ENCODE peak calls at places on chromosomes 6 and 20, in nine cellular contexts. One of them, this sample, is unnamed.

GRCh38 chr20:3864518-3864917 is 17.9 kb downstream of the MAVS start:
- DNase-seq in kidney: no peak
- DNase-seq in glutamatergic neuron: no peak
- DNase-seq in heart right ventricle: no peak
- DNase-seq in colonic mucosa: no peak
- DNase-seq in psoas muscle: no peak
- DNase-seq in AG09309: no peak
- DNase-seq in endothelial cell: no peak
- DNase-seq in cardiac fibroblast: no peak
- DNase-seq in this sample: no peak

GRCh38 chr6:150118208-150118607 is 24.6 kb upstream of the PPP1R14C start:
- DNase-seq in heart right ventricle: no peak
- DNase-seq in endothelial cell: no peak
- DNase-seq in psoas muscle: no peak
- DNase-seq in cardiac fibroblast: no peak
- DNase-seq in AG09309: no peak
- DNase-seq in colonic mucosa: no peak
- DNase-seq in kidney: no peak
- DNase-seq in glutamatergic neuron: no peak
- DNase-seq in this sample: no peak

GRCh38 chr6:101626264-101626663 is 232.8 kb downstream of the GRIK2 start:
- DNase-seq in glutamatergic neuron: peak
- DNase-seq in psoas muscle: no peak
- DNase-seq in heart right ventricle: no peak
- DNase-seq in kidney: no peak
- DNase-seq in AG09309: no peak
- DNase-seq in cardiac fibroblast: no peak
- DNase-seq in endothelial cell: no peak
- DNase-seq in colonic mucosa: no peak
- DNase-seq in this sample: no peak

GRCh38 chr6:111626446-111626845 is 20.8 kb upstream of the TRAF3IP2 start:
- DNase-seq in heart right ventricle: peak
- DNase-seq in kidney: no peak
- DNase-seq in psoas muscle: no peak
- DNase-seq in glutamatergic neuron: no peak
- DNase-seq in AG09309: no peak
- DNase-seq in cardiac fibroblast: no peak
- DNase-seq in colonic mucosa: no peak
- DNase-seq in endothelial cell: no peak
- DNase-seq in this sample: no peak

GRCh38 chr6:62746968-62747367 is 460.9 kb upstream of the KHDRBS2 start:
- DNase-seq in endothelial cell: no peak
- DNase-seq in kidney: no peak
- DNase-seq in glutamatergic neuron: peak
- DNase-seq in heart right ventricle: no peak
- DNase-seq in cardiac fibroblast: no peak
- DNase-seq in colonic mucosa: no peak
- DNase-seq in psoas muscle: no peak
- DNase-seq in AG09309: no peak
- DNase-seq in this sample: no peak

GRCh38 chr6:131459005-131459404 is 114.0 kb upstream of the ARG1 start:
- DNase-seq in heart right ventricle: no peak
- DNase-seq in cardiac fibroblast: no peak
- DNase-seq in psoas muscle: no peak
- DNase-seq in kidney: no peak
- DNase-seq in glutamatergic neuron: no peak
- DNase-seq in AG09309: no peak
- DNase-seq in colonic mucosa: no peak
- DNase-seq in endothelial cell: no peak
- DNase-seq in this sample: no peak

GRCh38 chr6:21666200-21666671 is 72.7 kb downstream of the SOX4 start:
- DNase-seq in endothelial cell: peak
- DNase-seq in psoas muscle: peak
- DNase-seq in cardiac fibroblast: no peak
- DNase-seq in kidney: peak
- DNase-seq in AG09309: no peak
- DNase-seq in colonic mucosa: peak
- DNase-seq in glutamatergic neuron: peak
- DNase-seq in heart right ventricle: peak
- DNase-seq in this sample: no peak

GRCh38 chr20:59138114-59138602 is 25.5 kb upstream of the ZNF831 start:
- DNase-seq in psoas muscle: no peak
- DNase-seq in endothelial cell: no peak
- DNase-seq in glutamatergic neuron: no peak
- DNase-seq in kidney: no peak
- DNase-seq in cardiac fibroblast: no peak
- DNase-seq in heart right ventricle: no peak
- DNase-seq in AG09309: no peak
- DNase-seq in colonic mucosa: no peak
- DNase-seq in this sample: no peak

GRCh38 chr6:122719176-122719575 is 60.3 kb upstream of the FABP7 start:
- DNase-seq in heart right ventricle: no peak
- DNase-seq in colonic mucosa: no peak
- DNase-seq in AG09309: no peak
- DNase-seq in endothelial cell: no peak
- DNase-seq in cardiac fibroblast: no peak
- DNase-seq in glutamatergic neuron: no peak
- DNase-seq in kidney: no peak
- DNase-seq in psoas muscle: no peak
- DNase-seq in this sample: no peak

GRCh38 chr20:35314460-35315198 is 22.4 kb upstream of the FAM83C start:
- DNase-seq in kidney: no peak
- DNase-seq in cardiac fibroblast: no peak
- DNase-seq in AG09309: no peak
- DNase-seq in heart right ventricle: no peak
- DNase-seq in endothelial cell: no peak
- DNase-seq in psoas muscle: no peak
- DNase-seq in glutamatergic neuron: no peak
- DNase-seq in colonic mucosa: no peak
- DNase-seq in this sample: no peak

GRCh38 chr6:168608113-168608400 is 167.1 kb downstream of the SMOC2 start:
- DNase-seq in heart right ventricle: no peak
- DNase-seq in colonic mucosa: no peak
- DNase-seq in AG09309: no peak
- DNase-seq in kidney: no peak
- DNase-seq in cardiac fibroblast: no peak
- DNase-seq in psoas muscle: no peak
- DNase-seq in endothelial cell: no peak
- DNase-seq in glutamatergic neuron: no peak
- DNase-seq in this sample: no peak

GRCh38 chr6:145756170-145756662 is 20.9 kb upstream of the EPM2A start:
- DNase-seq in colonic mucosa: no peak
- DNase-seq in AG09309: peak
- DNase-seq in psoas muscle: no peak
- DNase-seq in glutamatergic neuron: no peak
- DNase-seq in kidney: no peak
- DNase-seq in cardiac fibroblast: peak
- DNase-seq in heart right ventricle: peak
- DNase-seq in endothelial cell: no peak
- DNase-seq in this sample: peak

GRCh38 chr20:61886721-61887658 is 178.7 kb downstream of the TAF4 start:
- DNase-seq in kidney: peak
- DNase-seq in glutamatergic neuron: peak
- DNase-seq in heart right ventricle: no peak
- DNase-seq in colonic mucosa: peak
- DNase-seq in AG09309: no peak
- DNase-seq in cardiac fibroblast: peak
- DNase-seq in endothelial cell: peak
- DNase-seq in psoas muscle: peak
- DNase-seq in this sample: peak

GRCh38 chr20:24698706-24699206 is 229.3 kb downstream of the SYNDIG1 start:
- DNase-seq in psoas muscle: no peak
- DNase-seq in heart right ventricle: no peak
- DNase-seq in AG09309: no peak
- DNase-seq in glutamatergic neuron: no peak
- DNase-seq in endothelial cell: no peak
- DNase-seq in cardiac fibroblast: no peak
- DNase-seq in colonic mucosa: no peak
- DNase-seq in kidney: no peak
- DNase-seq in this sample: no peak

DNA sequence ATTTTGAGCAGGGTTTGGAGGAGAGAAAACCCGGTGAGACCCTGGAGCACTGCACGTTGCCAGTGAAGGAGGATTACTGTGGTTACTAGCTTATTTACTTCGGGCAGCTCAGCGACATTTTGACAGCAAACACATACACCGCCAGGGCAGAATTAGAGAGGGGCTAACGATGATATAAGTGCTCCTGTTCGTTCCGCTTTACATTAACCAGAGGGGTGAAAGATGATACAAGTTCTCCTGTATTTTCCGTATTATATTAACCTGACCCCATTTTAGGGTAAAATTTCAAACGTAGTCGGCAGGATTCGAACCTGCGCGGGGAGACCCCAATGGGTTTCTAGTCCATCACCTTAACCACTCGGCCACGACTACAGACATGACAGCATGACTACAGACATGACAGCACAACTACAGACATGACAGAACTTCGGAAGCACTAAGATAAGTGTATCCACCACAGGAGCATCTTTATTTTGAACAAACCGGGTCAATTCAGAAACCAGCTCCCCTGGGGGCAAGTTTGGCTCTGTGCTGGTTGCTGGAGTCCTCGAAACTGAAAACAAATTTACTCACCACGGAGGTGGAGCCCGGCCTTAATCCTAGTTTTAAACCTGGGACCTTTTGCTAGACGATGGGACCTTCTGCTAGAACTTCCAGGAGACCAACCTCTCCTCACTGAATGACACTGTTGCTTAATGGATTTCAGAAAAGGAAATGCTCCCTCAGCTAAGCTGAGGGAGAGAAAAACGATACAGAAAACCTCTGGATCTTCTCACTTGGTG is 80.4 kb upstream of the ZNF184 start:
- DNase-seq in endothelial cell: peak
- DNase-seq in glutamatergic neuron: no peak
- DNase-seq in psoas muscle: no peak
- DNase-seq in cardiac fibroblast: peak
- DNase-seq in kidney: no peak
- DNase-seq in AG09309: no peak
- DNase-seq in colonic mucosa: no peak
- DNase-seq in heart right ventricle: no peak
- DNase-seq in this sample: peak
- TF ChIP-seq CTCF in endothelial cell: no peak
- TF ChIP-seq CTCF in glutamatergic neuron: no peak
- TF ChIP-seq CTCF in psoas muscle: no peak
- TF ChIP-seq CTCF in cardiac fibroblast: no peak
- TF ChIP-seq CTCF in kidney: no peak
- TF ChIP-seq CTCF in AG09309: no peak
- TF ChIP-seq CTCF in colonic mucosa: no peak
- TF ChIP-seq CTCF in heart right ventricle: no peak
- TF ChIP-seq CTCF in this sample: no peak

DNA sequence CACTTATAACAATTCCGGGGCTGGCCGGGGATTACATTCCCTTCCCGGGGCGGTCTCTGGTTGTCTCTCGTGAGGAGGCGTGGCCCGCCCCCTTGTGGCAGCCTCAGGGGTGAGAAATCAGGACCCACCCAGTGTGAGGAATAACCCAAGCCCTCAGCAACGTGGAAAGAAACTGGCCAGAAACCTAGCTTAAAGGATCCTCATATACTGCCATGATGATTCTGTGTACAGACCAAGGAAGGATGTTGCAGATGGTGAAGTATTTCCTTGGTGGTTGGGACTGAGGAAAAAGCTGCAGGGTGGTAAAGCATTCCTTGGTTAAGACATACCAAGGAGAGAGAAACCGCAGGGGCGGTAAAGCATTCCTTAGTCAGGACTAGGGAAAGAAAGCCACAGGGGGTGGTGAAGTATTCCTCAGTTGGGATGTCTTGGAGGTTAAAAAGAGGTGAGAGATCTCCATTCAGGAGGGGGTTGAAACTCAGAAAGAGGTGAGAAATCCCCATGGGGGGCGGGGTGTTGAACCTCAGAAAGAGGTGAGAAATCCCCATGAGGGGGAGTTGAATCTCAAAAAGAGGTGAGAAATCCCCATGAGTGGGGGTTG is 238.2 kb downstream of the RNGTT start:
- DNase-seq in psoas muscle: peak
- DNase-seq in glutamatergic neuron: peak
- DNase-seq in kidney: no peak
- DNase-seq in endothelial cell: peak
- DNase-seq in cardiac fibroblast: peak
- DNase-seq in colonic mucosa: no peak
- DNase-seq in AG09309: peak
- DNase-seq in heart right ventricle: peak
- DNase-seq in this sample: peak
- TF ChIP-seq CTCF in psoas muscle: no peak
- TF ChIP-seq CTCF in glutamatergic neuron: peak
- TF ChIP-seq CTCF in kidney: peak
- TF ChIP-seq CTCF in endothelial cell: peak
- TF ChIP-seq CTCF in cardiac fibroblast: peak
- TF ChIP-seq CTCF in colonic mucosa: no peak
- TF ChIP-seq CTCF in AG09309: peak
- TF ChIP-seq CTCF in heart right ventricle: peak
- TF ChIP-seq CTCF in this sample: peak

GRCh38 chr6:152351110-152351509 is 286.1 kb downstream of the SYNE1 start:
- DNase-seq in cardiac fibroblast: no peak
- DNase-seq in colonic mucosa: no peak
- DNase-seq in AG09309: no peak
- DNase-seq in glutamatergic neuron: no peak
- DNase-seq in heart right ventricle: peak
- DNase-seq in kidney: no peak
- DNase-seq in endothelial cell: no peak
- DNase-seq in psoas muscle: no peak
- DNase-seq in this sample: no peak
- TF ChIP-seq CTCF in cardiac fibroblast: no peak
- TF ChIP-seq CTCF in colonic mucosa: no peak
- TF ChIP-seq CTCF in AG09309: no peak
- TF ChIP-seq CTCF in glutamatergic neuron: no peak
- TF ChIP-seq CTCF in heart right ventricle: no peak
- TF ChIP-seq CTCF in kidney: no peak
- TF ChIP-seq CTCF in endothelial cell: no peak
- TF ChIP-seq CTCF in psoas muscle: no peak
- TF ChIP-seq CTCF in this sample: no peak

GRCh38 chr6:34237316-34237721 is 646 bp downstream of the HMGA1 start:
- DNase-seq in heart right ventricle: no peak
- DNase-seq in endothelial cell: no peak
- DNase-seq in psoas muscle: peak
- DNase-seq in glutamatergic neuron: peak
- DNase-seq in kidney: no peak
- DNase-seq in colonic mucosa: peak
- DNase-seq in AG09309: no peak
- DNase-seq in cardiac fibroblast: no peak
- DNase-seq in this sample: no peak

GRCh38 chr6:34236423-34237315 is at the start of gene HMGA1:
- DNase-seq in heart right ventricle: peak
- DNase-seq in AG09309: peak
- DNase-seq in endothelial cell: peak
- DNase-seq in kidney: peak
- DNase-seq in colonic mucosa: peak
- DNase-seq in cardiac fibroblast: peak
- DNase-seq in glutamatergic neuron: peak
- DNase-seq in psoas muscle: peak
- DNase-seq in this sample: peak

GRCh38 chr6:34238507-34239239 is 2.0 kb downstream of the HMGA1 start:
- DNase-seq in glutamatergic neuron: no peak
- DNase-seq in AG09309: no peak
- DNase-seq in kidney: peak
- DNase-seq in heart right ventricle: no peak
- DNase-seq in colonic mucosa: peak
- DNase-seq in psoas muscle: peak
- DNase-seq in cardiac fibroblast: no peak
- DNase-seq in endothelial cell: no peak
- DNase-seq in this sample: peak

GRCh38 chr6:34239240-34239825 is 2.7 kb downstream of the HMGA1 start:
- DNase-seq in glutamatergic neuron: no peak
- DNase-seq in kidney: no peak
- DNase-seq in psoas muscle: peak
- DNase-seq in cardiac fibroblast: no peak
- DNase-seq in heart right ventricle: no peak
- DNase-seq in AG09309: no peak
- DNase-seq in endothelial cell: no peak
- DNase-seq in colonic mucosa: peak
- DNase-seq in this sample: no peak

GRCh38 chr6:34237722-34238506 is 1.2 kb downstream of the HMGA1 start:
- DNase-seq in endothelial cell: peak
- DNase-seq in kidney: peak
- DNase-seq in colonic mucosa: peak
- DNase-seq in heart right ventricle: no peak
- DNase-seq in AG09309: no peak
- DNase-seq in psoas muscle: peak
- DNase-seq in glutamatergic neuron: peak
- DNase-seq in cardiac fibroblast: peak
- DNase-seq in this sample: peak
- TF ChIP-seq CTCF in endothelial cell: peak
- TF ChIP-seq CTCF in kidney: no peak
- TF ChIP-seq CTCF in colonic mucosa: no peak
- TF ChIP-seq CTCF in heart right ventricle: peak
- TF ChIP-seq CTCF in AG09309: peak
- TF ChIP-seq CTCF in psoas muscle: peak
- TF ChIP-seq CTCF in glutamatergic neuron: peak
- TF ChIP-seq CTCF in cardiac fibroblast: peak
- TF ChIP-seq CTCF in this sample: peak